ENCODE peak calls at places on chromosomes 1 and 21, in eight cellular contexts. One of them, this sample, is unnamed.

GRCh38 chr1:109253803-109254620 is 4.7 kb downstream of the CELSR2 start:
- DNase-seq in GM23248: no peak
- DNase-seq in psoas muscle: no peak
- DNase-seq in stimulated activated CD8-positive, alpha-beta memory T cell treated with anti-CD3 and anti-CD28 coated beads, Interleukin-2, amount 100 ng/mL, for 1 hour: no peak
- DNase-seq in lung: no peak
- DNase-seq in activated naive CD8-positive, alpha-beta T cell treated with anti-CD3 and anti-CD28 coated beads, Interleukin-2, amount 50 U/mL, for 24 hours: no peak
- DNase-seq in SK-N-MC: no peak
- DNase-seq in MG63: peak; percentile 45
- DNase-seq in this sample: no peak

GRCh38 chr21:27532081-27532480 is 565.2 kb upstream of the ADAMTS5 start:
- DNase-seq in psoas muscle: no peak
- DNase-seq in MG63: peak; percentile 49
- DNase-seq in lung: no peak
- DNase-seq in activated naive CD8-positive, alpha-beta T cell treated with anti-CD3 and anti-CD28 coated beads, Interleukin-2, amount 50 U/mL, for 24 hours: no peak
- DNase-seq in stimulated activated CD8-positive, alpha-beta memory T cell treated with anti-CD3 and anti-CD28 coated beads, Interleukin-2, amount 100 ng/mL, for 1 hour: no peak
- DNase-seq in GM23248: peak; percentile 52
- DNase-seq in SK-N-MC: no peak
- DNase-seq in this sample: peak; percentile 35

GRCh38 chr1:43764581-43764980 is 57.2 kb downstream of the ST3GAL3 start:
- DNase-seq in GM23248: no peak
- DNase-seq in psoas muscle: peak; percentile 40
- DNase-seq in lung: no peak
- DNase-seq in SK-N-MC: no peak
- DNase-seq in MG63: no peak
- DNase-seq in stimulated activated CD8-positive, alpha-beta memory T cell treated with anti-CD3 and anti-CD28 coated beads, Interleukin-2, amount 100 ng/mL, for 1 hour: no peak
- DNase-seq in activated naive CD8-positive, alpha-beta T cell treated with anti-CD3 and anti-CD28 coated beads, Interleukin-2, amount 50 U/mL, for 24 hours: no peak
- DNase-seq in this sample: no peak

GRCh38 chr1:229781453-229781852 is 155.4 kb downstream of the URB2 start:
- DNase-seq in lung: peak; percentile 38
- DNase-seq in activated naive CD8-positive, alpha-beta T cell treated with anti-CD3 and anti-CD28 coated beads, Interleukin-2, amount 50 U/mL, for 24 hours: no peak
- DNase-seq in GM23248: no peak
- DNase-seq in MG63: no peak
- DNase-seq in SK-N-MC: no peak
- DNase-seq in stimulated activated CD8-positive, alpha-beta memory T cell treated with anti-CD3 and anti-CD28 coated beads, Interleukin-2, amount 100 ng/mL, for 1 hour: no peak
- DNase-seq in psoas muscle: peak; percentile 15
- DNase-seq in this sample: no peak

GRCh38 chr1:51558375-51558924 is 39.4 kb upstream of the EPS15 start:
- DNase-seq in SK-N-MC: no peak
- DNase-seq in MG63: peak; percentile 90
- DNase-seq in GM23248: peak; percentile 92
- DNase-seq in activated naive CD8-positive, alpha-beta T cell treated with anti-CD3 and anti-CD28 coated beads, Interleukin-2, amount 50 U/mL, for 24 hours: no peak
- DNase-seq in psoas muscle: no peak
- DNase-seq in stimulated activated CD8-positive, alpha-beta memory T cell treated with anti-CD3 and anti-CD28 coated beads, Interleukin-2, amount 100 ng/mL, for 1 hour: no peak
- DNase-seq in lung: no peak
- DNase-seq in this sample: peak; percentile 89

GRCh38 chr21:15004721-15005370 is 60.0 kb downstream of the NRIP1 start:
- DNase-seq in psoas muscle: no peak
- DNase-seq in MG63: no peak
- DNase-seq in activated naive CD8-positive, alpha-beta T cell treated with anti-CD3 and anti-CD28 coated beads, Interleukin-2, amount 50 U/mL, for 24 hours: no peak
- DNase-seq in stimulated activated CD8-positive, alpha-beta memory T cell treated with anti-CD3 and anti-CD28 coated beads, Interleukin-2, amount 100 ng/mL, for 1 hour: no peak
- DNase-seq in lung: no peak
- DNase-seq in SK-N-MC: no peak
- DNase-seq in GM23248: peak; percentile 67
- DNase-seq in this sample: no peak

GRCh38 chr1:186615332-186615731 is 64.9 kb downstream of the PTGS2 start:
- DNase-seq in SK-N-MC: no peak
- DNase-seq in MG63: no peak
- DNase-seq in lung: no peak
- DNase-seq in stimulated activated CD8-positive, alpha-beta memory T cell treated with anti-CD3 and anti-CD28 coated beads, Interleukin-2, amount 100 ng/mL, for 1 hour: no peak
- DNase-seq in psoas muscle: no peak
- DNase-seq in activated naive CD8-positive, alpha-beta T cell treated with anti-CD3 and anti-CD28 coated beads, Interleukin-2, amount 50 U/mL, for 24 hours: no peak
- DNase-seq in GM23248: no peak
- DNase-seq in this sample: no peak

GRCh38 chr1:38268226-38268625 is 221.6 kb upstream of the POU3F1 start:
- DNase-seq in SK-N-MC: no peak
- DNase-seq in activated naive CD8-positive, alpha-beta T cell treated with anti-CD3 and anti-CD28 coated beads, Interleukin-2, amount 50 U/mL, for 24 hours: no peak
- DNase-seq in stimulated activated CD8-positive, alpha-beta memory T cell treated with anti-CD3 and anti-CD28 coated beads, Interleukin-2, amount 100 ng/mL, for 1 hour: no peak
- DNase-seq in lung: no peak
- DNase-seq in psoas muscle: no peak
- DNase-seq in GM23248: no peak
- DNase-seq in MG63: no peak
- DNase-seq in this sample: no peak

GRCh38 chr1:22163578-22163977 is 20.7 kb upstream of the WNT4 start:
- DNase-seq in stimulated activated CD8-positive, alpha-beta memory T cell treated with anti-CD3 and anti-CD28 coated beads, Interleukin-2, amount 100 ng/mL, for 1 hour: no peak
- DNase-seq in SK-N-MC: no peak
- DNase-seq in GM23248: no peak
- DNase-seq in MG63: no peak
- DNase-seq in lung: no peak
- DNase-seq in psoas muscle: no peak
- DNase-seq in activated naive CD8-positive, alpha-beta T cell treated with anti-CD3 and anti-CD28 coated beads, Interleukin-2, amount 50 U/mL, for 24 hours: no peak
- DNase-seq in this sample: no peak

GRCh38 chr1:219773110-219773509 is 155.2 kb downstream of the SLC30A10 start:
- DNase-seq in activated naive CD8-positive, alpha-beta T cell treated with anti-CD3 and anti-CD28 coated beads, Interleukin-2, amount 50 U/mL, for 24 hours: no peak
- DNase-seq in lung: no peak
- DNase-seq in psoas muscle: no peak
- DNase-seq in stimulated activated CD8-positive, alpha-beta memory T cell treated with anti-CD3 and anti-CD28 coated beads, Interleukin-2, amount 100 ng/mL, for 1 hour: no peak
- DNase-seq in MG63: no peak
- DNase-seq in SK-N-MC: no peak
- DNase-seq in GM23248: no peak
- DNase-seq in this sample: no peak

GRCh38 chr1:197199923-197200467 is 53.5 kb upstream of the ASPM start:
- DNase-seq in SK-N-MC: no peak
- DNase-seq in psoas muscle: no peak
- DNase-seq in lung: no peak
- DNase-seq in activated naive CD8-positive, alpha-beta T cell treated with anti-CD3 and anti-CD28 coated beads, Interleukin-2, amount 50 U/mL, for 24 hours: no peak
- DNase-seq in GM23248: peak; percentile 48
- DNase-seq in MG63: no peak
- DNase-seq in stimulated activated CD8-positive, alpha-beta memory T cell treated with anti-CD3 and anti-CD28 coated beads, Interleukin-2, amount 100 ng/mL, for 1 hour: no peak
- DNase-seq in this sample: peak; percentile 31

GRCh38 chr1:15065736-15066135 is 87.8 kb upstream of the TMEM51 start:
- DNase-seq in GM23248: no peak
- DNase-seq in psoas muscle: no peak
- DNase-seq in stimulated activated CD8-positive, alpha-beta memory T cell treated with anti-CD3 and anti-CD28 coated beads, Interleukin-2, amount 100 ng/mL, for 1 hour: no peak
- DNase-seq in lung: no peak
- DNase-seq in activated naive CD8-positive, alpha-beta T cell treated with anti-CD3 and anti-CD28 coated beads, Interleukin-2, amount 50 U/mL, for 24 hours: no peak
- DNase-seq in MG63: no peak
- DNase-seq in SK-N-MC: no peak
- DNase-seq in this sample: no peak

GRCh38 chr1:182680408-182680807 is 4.0 kb downstream of the RGS8 start:
- DNase-seq in lung: no peak
- DNase-seq in GM23248: no peak
- DNase-seq in MG63: no peak
- DNase-seq in SK-N-MC: no peak
- DNase-seq in stimulated activated CD8-positive, alpha-beta memory T cell treated with anti-CD3 and anti-CD28 coated beads, Interleukin-2, amount 100 ng/mL, for 1 hour: no peak
- DNase-seq in activated naive CD8-positive, alpha-beta T cell treated with anti-CD3 and anti-CD28 coated beads, Interleukin-2, amount 50 U/mL, for 24 hours: no peak
- DNase-seq in psoas muscle: no peak
- DNase-seq in this sample: no peak

GRCh38 chr1:169844941-169845608 is 48.6 kb downstream of the SCYL3 start:
- DNase-seq in SK-N-MC: no peak
- DNase-seq in psoas muscle: no peak
- DNase-seq in MG63: no peak
- DNase-seq in GM23248: no peak
- DNase-seq in stimulated activated CD8-positive, alpha-beta memory T cell treated with anti-CD3 and anti-CD28 coated beads, Interleukin-2, amount 100 ng/mL, for 1 hour: no peak
- DNase-seq in activated naive CD8-positive, alpha-beta T cell treated with anti-CD3 and anti-CD28 coated beads, Interleukin-2, amount 50 U/mL, for 24 hours: no peak
- DNase-seq in lung: no peak
- DNase-seq in this sample: no peak

GRCh38 chr1:202045699-202046098 is 35.3 kb downstream of the ELF3 start:
- DNase-seq in lung: no peak
- DNase-seq in activated naive CD8-positive, alpha-beta T cell treated with anti-CD3 and anti-CD28 coated beads, Interleukin-2, amount 50 U/mL, for 24 hours: no peak
- DNase-seq in MG63: no peak
- DNase-seq in psoas muscle: no peak
- DNase-seq in stimulated activated CD8-positive, alpha-beta memory T cell treated with anti-CD3 and anti-CD28 coated beads, Interleukin-2, amount 100 ng/mL, for 1 hour: no peak
- DNase-seq in SK-N-MC: no peak
- DNase-seq in GM23248: no peak
- DNase-seq in this sample: no peak

This sample was measured in fibroblast of mammary gland.